ENCODE peak calls at places on chromosome 2, in nine cellular contexts. M, F, P, B, Y, S, N, D and E are unnamed samples.

GRCh38 chr2:69489793-69490192 is 52.6 kb upstream of the NFU1 start:
- DNase-seq in S (no peak), F (no peak), P (no peak), B (no peak), N (no peak), M (no peak), D (no peak), Y (no peak), E (no peak)

GRCh38 chr2:178908810-178909209 is 101.6 kb upstream of the TTN start:
- DNase-seq in B (no peak), D (no peak), M (peak), P (no peak), F (no peak), N (no peak), Y (no peak), S (no peak), E (no peak)

GRCh38 chr2:170341684-170342631 is 164.0 kb downstream of the MYO3B start:
- DNase-seq in D (no peak), M (no peak), N (no peak), P (no peak), F (no peak), B (no peak), Y (no peak), S (no peak), E (no peak)

GRCh38 chr2:158912122-158912521 is 56.3 kb upstream of the TANC1 start:
- DNase-seq in N (no peak), S (no peak), Y (no peak), P (no peak), M (no peak), F (no peak), D (no peak), B (no peak), E (no peak)

GRCh38 chr2:240300261-240300821 is 135.1 kb upstream of the GPC1 start:
- DNase-seq in M (no peak), F (no peak), D (no peak), B (no peak), Y (peak), P (peak), N (no peak), S (no peak), E (no peak)

GRCh38 chr2:240325006-240325653 is 110.3 kb upstream of the GPC1 start:
- DNase-seq in D (peak), P (no peak), F (no peak), S (no peak), N (no peak), B (no peak), Y (no peak), M (no peak), E (no peak)

GRCh38 chr2:120486946-120487345 is 141.0 kb downstream of the INHBB start:
- DNase-seq in Y (no peak), N (no peak), B (no peak), S (no peak), D (no peak), F (no peak), P (peak), M (no peak), E (no peak)

GRCh38 chr2:178783889-178784288 is 23.3 kb downstream of the TTN start:
- DNase-seq in F (no peak), S (no peak), Y (no peak), N (no peak), P (no peak), M (no peak), D (no peak), B (no peak), E (no peak)

GRCh38 chr2:103734911-103735310 is 973.1 kb downstream of the TMEM182 start:
- DNase-seq in F (no peak), B (no peak), Y (no peak), S (no peak), D (no peak), N (no peak), P (no peak), M (no peak), E (no peak)

GRCh38 chr2:17821080-17821479 is 4.8 kb downstream of the MSGN1 start:
- DNase-seq in S (no peak), M (no peak), B (peak), D (no peak), Y (no peak), N (no peak), F (no peak), P (no peak), E (no peak)

GRCh38 chr2:240782221-240782885 is 37.7 kb downstream of the KIF1A start:
- DNase-seq in B (no peak), F (no peak), M (no peak), Y (no peak), N (no peak), D (peak), P (peak), S (no peak), E (no peak)

DNA sequence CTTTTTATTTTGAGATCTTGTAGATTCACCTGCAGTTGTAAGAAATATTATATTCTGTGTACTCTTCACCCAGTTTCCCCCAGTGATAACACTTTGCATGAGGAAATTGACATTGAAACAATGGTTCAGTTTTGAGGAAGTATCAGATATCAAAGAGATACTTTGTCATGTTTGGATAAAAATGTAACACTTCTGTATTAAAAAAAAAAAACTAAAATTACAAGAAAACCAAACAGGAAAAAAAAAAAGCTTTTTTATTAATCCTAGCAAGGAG is 204.0 kb downstream of the ARL4C start:
- DNase-seq in P (no peak), F (no peak), Y (no peak), B (no peak), S (no peak), N (no peak), D (no peak), M (no peak), E (no peak)
- H3K27ac ChIP-seq in P (no peak), F (no peak), Y (no peak), B (no peak), S (no peak), N (peak), D (peak), M (no peak), E (no peak)

DNA sequence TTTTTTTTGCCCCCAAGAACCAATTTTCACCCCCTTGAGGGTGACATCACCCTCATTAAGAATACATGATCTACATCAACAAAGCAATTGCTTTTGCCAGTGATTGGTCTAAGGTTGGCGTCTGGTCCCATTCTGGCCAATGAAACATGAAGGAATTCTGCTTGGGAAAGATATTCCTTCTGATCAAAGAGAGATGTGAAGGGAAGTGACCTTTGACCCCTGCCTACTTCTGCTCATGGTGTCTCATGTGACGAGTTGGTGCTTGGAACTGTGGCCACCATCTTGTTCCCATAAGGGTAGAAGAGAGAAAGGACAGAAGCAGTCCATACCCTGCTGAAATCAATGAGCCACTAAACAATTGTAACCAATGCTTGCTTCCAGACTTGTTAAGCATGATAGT is 85.1 kb downstream of the LBH start:
- DNase-seq in F (no peak), M (no peak), N (no peak), D (no peak), S (no peak), Y (no peak), P (no peak), B (no peak), E (no peak)
- H3K27ac ChIP-seq in F (no peak), M (no peak), N (no peak), D (no peak), S (no peak), Y (no peak), P (no peak), B (no peak), E (no peak)

GRCh38 chr2:84550916-84551315 is 34.6 kb downstream of the DNAH6 start:
- DNase-seq in D (no peak), M (no peak), B (no peak), P (no peak), F (no peak), N (no peak), S (no peak), Y (no peak), E (no peak)

GRCh38 chr2:84545030-84545429 is 28.7 kb downstream of the DNAH6 start:
- DNase-seq in B (no peak), Y (no peak), F (no peak), D (no peak), N (no peak), M (no peak), S (no peak), P (no peak), E (no peak)

GRCh38 chr2:84548303-84548702 is 32.0 kb downstream of the DNAH6 start:
- DNase-seq in M (no peak), P (no peak), B (no peak), N (no peak), S (no peak), F (no peak), Y (no peak), D (no peak), E (no peak)

DNA sequence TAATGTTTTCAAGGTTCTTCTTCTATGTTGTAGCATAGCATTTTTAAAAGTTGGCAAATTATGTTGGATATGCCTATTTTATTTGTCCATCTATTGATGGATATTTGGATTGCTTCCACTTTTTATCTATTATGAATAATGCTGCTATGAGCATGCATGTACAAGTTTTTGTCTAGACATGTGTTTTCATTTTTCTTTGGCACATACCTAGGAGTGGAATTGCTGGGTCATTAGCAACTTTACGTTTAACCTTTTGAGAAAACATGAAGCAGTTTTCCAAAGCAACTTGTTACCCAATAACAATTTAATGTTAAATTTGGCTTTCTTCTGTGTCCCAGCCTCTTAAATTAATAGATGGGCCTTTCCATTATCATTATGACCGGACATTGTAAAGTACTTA is 30.3 kb downstream of the DNAH6 start:
- DNase-seq in D (no peak), B (no peak), S (no peak), P (no peak), F (no peak), N (no peak), M (no peak), Y (no peak), E (no peak)
- H3K27ac ChIP-seq in D (no peak), B (no peak), S (no peak), P (no peak), F (no peak), N (no peak), M (no peak), Y (no peak), E (no peak)

DNA sequence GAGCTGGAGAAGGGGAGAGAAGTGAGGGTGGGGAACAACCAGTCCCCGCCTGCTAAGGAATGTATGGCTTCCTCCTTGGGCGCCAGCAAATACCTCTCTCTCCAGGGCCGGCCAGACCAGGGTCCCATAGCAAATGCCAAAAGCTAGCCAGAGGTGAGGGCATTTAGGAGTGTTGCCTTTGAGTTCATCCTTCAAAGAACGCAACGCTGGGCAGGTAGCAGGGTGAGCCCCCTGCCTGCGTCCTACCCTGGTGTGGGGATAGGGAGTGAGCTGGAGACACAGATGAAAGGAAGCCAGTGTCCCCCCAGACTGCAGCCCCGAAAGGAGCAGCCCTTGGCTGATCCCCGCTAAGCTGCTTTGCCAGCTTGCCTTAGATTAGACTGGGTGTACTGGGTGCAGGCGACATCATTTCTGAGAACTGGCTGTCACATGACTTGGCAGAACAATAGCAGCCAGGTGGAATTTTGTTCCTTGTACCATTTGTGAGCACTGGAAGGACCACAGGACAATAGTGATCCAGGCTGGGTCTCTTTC is 40.4 kb downstream of the KLHL29 start:
- DNase-seq in P (peak), B (peak), M (peak), D (no peak), N (no peak), Y (peak), F (no peak), S (no peak), E (no peak)
- H3K27ac ChIP-seq in P (no peak), B (no peak), M (peak), D (no peak), N (no peak), Y (no peak), F (peak), S (peak), E (peak)

GRCh38 chr2:171491292-171491691 is 31.0 kb upstream of the CYBRD1 start:
- DNase-seq in F (no peak), B (no peak), P (no peak), Y (no peak), M (no peak), D (no peak), N (no peak), S (no peak), E (no peak)
- H3K27ac ChIP-seq in F (no peak), B (no peak), P (no peak), Y (no peak), M (no peak), D (no peak), N (no peak), S (no peak), E (no peak)

GRCh38 chr2:51297488-51297887 is 265.6 kb upstream of the NRXN1 start:
- DNase-seq in D (no peak), S (no peak), B (no peak), Y (no peak), M (no peak), P (no peak), F (no peak), N (no peak), E (no peak)

GRCh38 chr2:51290725-51291124 is 258.8 kb upstream of the NRXN1 start:
- DNase-seq in Y (no peak), S (no peak), N (no peak), P (no peak), D (no peak), F (peak), M (no peak), B (no peak), E (no peak)

GRCh38 chr2:51291762-51292370 is 259.9 kb upstream of the NRXN1 start:
- DNase-seq in S (no peak), P (no peak), F (no peak), Y (no peak), B (no peak), N (no peak), M (no peak), D (no peak), E (no peak)

GRCh38 chr2:51289045-51289444 is 257.1 kb upstream of the NRXN1 start:
- DNase-seq in N (no peak), F (no peak), B (no peak), S (no peak), Y (no peak), D (no peak), P (no peak), M (no peak), E (no peak)

GRCh38 chr2:51293566-51294200 is 261.8 kb upstream of the NRXN1 start:
- DNase-seq in F (no peak), D (no peak), S (no peak), P (no peak), N (no peak), Y (no peak), B (no peak), M (no peak), E (no peak)
- H3K27ac ChIP-seq in F (no peak), D (no peak), S (no peak), P (no peak), N (no peak), Y (no peak), B (no peak), M (no peak), E (no peak)

GRCh38 chr2:234033174-234033573 is 17.3 kb upstream of the SPP2 start:
- DNase-seq in D (no peak), P (no peak), Y (no peak), N (no peak), M (no peak), S (no peak), B (no peak), F (no peak), E (no peak)
- H3K27ac ChIP-seq in D (no peak), P (no peak), Y (no peak), N (no peak), M (no peak), S (no peak), B (no peak), F (peak), E (no peak)

GRCh38 chr2:172336681-172337080 is 90.7 kb upstream of the ITGA6 start:
- DNase-seq in N (no peak), P (no peak), B (no peak), D (no peak), S (no peak), Y (no peak), F (no peak), M (no peak), E (no peak)
- H3K27ac ChIP-seq in N (no peak), P (no peak), B (no peak), D (no peak), S (no peak), Y (no peak), F (no peak), M (no peak), E (no peak)